ENCODE peak calls at places on chromosomes 16 and 17, in eight cellular contexts. R is GM23338, G is suprapubic skin, Y is SK-N-SH, N is H1, U is sigmoid colon, X is stomach, J is breast epithelium. I is an unnamed sample.

GRCh38 chr16:25158401-25158800 is 46.9 kb downstream of the LCMT1 start:
- DNase-seq in R (no peak), G (no peak), Y (no peak), N (no peak), U (no peak), X (no peak), J (no peak), I (no peak)

GRCh38 chr17:82726427-82726826 is 9.0 kb upstream of the FN3K start:
- DNase-seq in R (no peak), G (no peak), Y (no peak), N (no peak), U (no peak), X (no peak), J (no peak), I (no peak)

GRCh38 chr17:10156579-10157488 is 41.6 kb downstream of the GAS7 start:
- DNase-seq in R (no peak), G (peak), Y (no peak), N (no peak), U (peak), X (peak), J (peak), I (peak)

GRCh38 chr17:39979021-39979660 is 1.5 kb upstream of the PSMD3 start:
- DNase-seq in R (no peak), G (no peak), Y (no peak), N (no peak), U (no peak), X (no peak), J (no peak), I (no peak)

GRCh38 chr17:68498479-68499326 is 13.5 kb upstream of the PRKAR1A start:
- DNase-seq in R (no peak), G (no peak), Y (peak), N (no peak), U (no peak), X (peak), J (no peak), I (no peak)

GRCh38 chr17:76405967-76406647 is 21.7 kb downstream of the SPHK1 start:
- DNase-seq in R (no peak), G (no peak), Y (peak), N (no peak), U (no peak), X (peak), J (no peak), I (no peak)

GRCh38 chr16:58157239-58157638 is 28.1 kb upstream of the CFAP20 start:
- DNase-seq in R (no peak), G (no peak), Y (no peak), N (no peak), U (no peak), X (no peak), J (no peak), I (no peak)

GRCh38 chr16:25494292-25494691 is 197.5 kb upstream of the HS3ST4 start:
- DNase-seq in R (no peak), G (no peak), Y (no peak), N (no peak), U (no peak), X (no peak), J (no peak), I (no peak)

GRCh38 chr16:67117716-67118115 is 8.0 kb downstream of the PHAF1 start:
- DNase-seq in R (no peak), G (peak), Y (no peak), N (no peak), U (peak), X (no peak), J (no peak), I (no peak)

GRCh38 chr17:996554-997344 is at the start of gene TIMM22:
- DNase-seq in R (peak), G (peak), Y (peak), N (peak), U (peak), X (peak), J (peak), I (peak)

GRCh38 chr17:35337364-35337763 is 36.1 kb downstream of the SLFN11 start:
- DNase-seq in R (no peak), G (no peak), Y (no peak), N (no peak), U (no peak), X (no peak), J (no peak), I (no peak)

GRCh38 chr17:68981288-68981687 is 26.1 kb upstream of the ABCA8 start:
- DNase-seq in R (no peak), G (no peak), Y (no peak), N (no peak), U (peak), X (peak), J (no peak), I (no peak)

GRCh38 chr16:57475711-57476339 is 10.5 kb downstream of the DOK4 start:
- DNase-seq in R (peak), G (peak), Y (peak), N (peak), U (no peak), X (no peak), J (no peak), I (peak)

GRCh38 chr16:66474750-66475199 is 47.7 kb downstream of the BEAN1 start:
- DNase-seq in R (no peak), G (no peak), Y (no peak), N (no peak), U (peak), X (no peak), J (no peak), I (peak)

GRCh38 chr16:88784074-88784855 is 755 bp downstream of the PIEZO1 start:
- DNase-seq in R (peak), G (peak), Y (peak), N (no peak), U (peak), X (peak), J (peak), I (no peak)

GRCh38 chr17:48025904-48026502 is 11.6 kb downstream of the COPZ2 start:
- DNase-seq in R (peak), G (no peak), Y (no peak), N (no peak), U (no peak), X (no peak), J (peak), I (no peak)

GRCh38 chr17:8698142-8699050 is 46.2 kb downstream of the CCDC42 start:
- DNase-seq in R (no peak), G (no peak), Y (peak), N (no peak), U (peak), X (no peak), J (no peak), I (no peak)

GRCh38 chr17:79728169-79728907 is 2.4 kb upstream of the ENPP7 start:
- DNase-seq in R (peak), G (peak), Y (peak), N (peak), U (peak), X (peak), J (peak), I (peak)

GRCh38 chr17:43367588-43368242 is 31.1 kb upstream of the ARL4D start:
- DNase-seq in R (peak), G (no peak), Y (peak), N (no peak), U (no peak), X (no peak), J (no peak), I (no peak)

GRCh38 chr17:41645371-41646063 is 21.1 kb upstream of the KRT17 start:
- DNase-seq in R (no peak), G (no peak), Y (no peak), N (no peak), U (no peak), X (no peak), J (peak), I (no peak)

GRCh38 chr17:43570518-43570928 is 24.4 kb upstream of the ETV4 start:
- DNase-seq in R (no peak), G (no peak), Y (no peak), N (no peak), U (no peak), X (no peak), J (no peak), I (no peak)

GRCh38 chr16:88566158-88566557 is 4.0 kb upstream of the ZC3H18 start:
- DNase-seq in R (peak), G (no peak), Y (no peak), N (no peak), U (no peak), X (no peak), J (no peak), I (no peak)

GRCh38 chr16:72561-73537 is at the start of gene RHBDF1:
- DNase-seq in R (peak), G (no peak), Y (peak), N (no peak), U (peak), X (peak), J (no peak), I (no peak)

GRCh38 chr16:57677622-57678369 is 9.7 kb downstream of the ADGRG3 start:
- DNase-seq in R (no peak), G (peak), Y (no peak), N (no peak), U (peak), X (peak), J (peak), I (no peak)

GRCh38 chr17:83080641-83081560 is 1.5 kb downstream of the METRNL start:
- DNase-seq in R (peak), G (no peak), Y (peak), N (no peak), U (no peak), X (peak), J (no peak), I (peak)

GRCh38 chr16:88128556-88128955 is 177.3 kb downstream of the BANP start:
- DNase-seq in R (no peak), G (no peak), Y (no peak), N (no peak), U (no peak), X (no peak), J (no peak), I (no peak)

GRCh38 chr16:5315914-5316313 is 218.3 kb upstream of the EEF2KMT start:
- DNase-seq in R (no peak), G (no peak), Y (no peak), N (no peak), U (no peak), X (no peak), J (no peak), I (no peak)

GRCh38 chr17:9291912-9292562 is 270.7 kb downstream of the NTN1 start:
- DNase-seq in R (peak), G (no peak), Y (peak), N (no peak), U (peak), X (peak), J (no peak), I (peak)

GRCh38 chr16:963913-964695 is 6.7 kb downstream of the LMF1 start:
- DNase-seq in R (no peak), G (no peak), Y (no peak), N (no peak), U (no peak), X (no peak), J (no peak), I (no peak)

GRCh38 chr17:263773-264172 is 82.3 kb upstream of the DOC2B start:
- DNase-seq in R (no peak), G (peak), Y (no peak), N (no peak), U (peak), X (no peak), J (peak), I (no peak)

GRCh38 chr17:4934173-4934979 is 2.3 kb downstream of the GP1BA start:
- DNase-seq in R (peak), G (peak), Y (peak), N (no peak), U (no peak), X (peak), J (peak), I (no peak)

GRCh38 chr16:58511933-58512815 is 3.1 kb upstream of the SETD6 start:
- DNase-seq in R (peak), G (peak), Y (peak), N (peak), U (peak), X (peak), J (no peak), I (peak)

GRCh38 chr16:2455081-2455845 is 4.6 kb upstream of the TEDC2 start:
- DNase-seq in R (no peak), G (no peak), Y (no peak), N (no peak), U (no peak), X (no peak), J (no peak), I (no peak)

GRCh38 chr16:67482260-67482924 is 955 bp downstream of the AGRP start:
- DNase-seq in R (no peak), G (no peak), Y (no peak), N (no peak), U (no peak), X (no peak), J (no peak), I (no peak)

GRCh38 chr17:73591278-73592078 is 52.8 kb downstream of the SDK2 start:
- DNase-seq in R (no peak), G (no peak), Y (no peak), N (no peak), U (no peak), X (no peak), J (no peak), I (peak)

GRCh38 chr17:50380369-50381259 is 7.6 kb downstream of the EME1 start:
- DNase-seq in R (peak), G (no peak), Y (no peak), N (no peak), U (no peak), X (no peak), J (no peak), I (no peak)

GRCh38 chr17:58336456-58337094 is 8.0 kb upstream of the TSPOAP1 start:
- DNase-seq in R (no peak), G (peak), Y (peak), N (no peak), U (peak), X (no peak), J (no peak), I (no peak)

GRCh38 chr17:82106697-82107305 is 8.8 kb upstream of the FASN start:
- DNase-seq in R (no peak), G (no peak), Y (no peak), N (no peak), U (peak), X (peak), J (no peak), I (no peak)

GRCh38 chr16:48623304-48624016 is 13.5 kb upstream of the N4BP1 start:
- DNase-seq in R (peak), G (peak), Y (peak), N (peak), U (peak), X (peak), J (peak), I (peak)
- TF ChIP-seq POLR2AphosphoS5 in R (no peak), G (no peak), Y (no peak), N (no peak), U (no peak), X (peak), J (peak), I (no peak)

DNA sequence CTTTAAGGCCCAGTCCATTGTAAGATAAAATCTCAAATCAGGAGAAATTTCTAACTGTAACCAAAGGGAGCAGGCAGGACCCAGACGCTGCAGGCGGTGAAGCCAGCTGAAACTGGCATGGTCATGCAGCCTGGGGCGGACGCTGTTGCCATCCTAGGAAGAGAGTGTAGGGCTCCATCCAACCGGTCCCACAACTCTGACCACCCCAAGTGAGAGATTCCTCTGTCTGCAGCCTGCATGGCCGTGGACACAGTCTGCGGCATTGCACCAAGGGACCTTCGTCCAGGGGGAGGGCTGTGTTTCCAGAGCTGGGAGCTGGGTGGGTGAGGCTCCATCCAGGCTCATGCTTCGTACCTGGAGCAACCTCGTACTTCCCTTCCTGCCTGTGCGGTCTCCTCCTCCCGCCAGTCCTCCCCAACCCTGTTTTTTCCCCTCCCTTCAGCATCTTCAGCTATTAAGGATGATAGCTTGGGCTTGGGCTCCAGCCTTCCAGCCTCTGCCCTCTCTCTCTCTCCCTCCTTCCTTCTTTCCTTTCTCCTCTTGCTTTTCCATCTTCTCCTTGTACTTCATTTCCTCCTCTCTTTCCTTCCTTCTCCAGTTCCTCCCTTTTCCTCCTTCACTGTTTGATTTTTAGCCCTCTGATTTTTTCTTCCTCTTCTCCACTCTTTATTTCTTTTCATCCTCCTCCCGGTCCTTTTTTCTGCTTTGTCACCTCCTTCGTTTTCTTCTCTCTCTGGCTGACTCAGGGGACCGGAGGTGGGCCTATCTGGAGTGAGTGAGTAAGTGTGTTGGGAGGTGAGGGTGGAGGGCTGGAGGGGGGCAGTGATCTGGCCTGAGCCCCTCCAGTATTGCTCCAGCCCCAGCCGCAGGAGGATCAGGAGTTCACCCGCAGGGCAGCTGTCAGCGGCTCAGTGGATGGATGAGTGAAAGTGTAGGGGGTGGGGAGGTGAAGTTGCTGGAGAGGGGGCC is 17.0 kb upstream of the LHX1 start:
- DNase-seq in R (no peak), G (no peak), Y (no peak), N (no peak), U (no peak), X (no peak), J (no peak), I (no peak)
- TF ChIP-seq POLR2AphosphoS5 in R (no peak), G (no peak), Y (no peak), N (no peak), U (no peak), X (no peak), J (no peak), I (no peak)

DNA sequence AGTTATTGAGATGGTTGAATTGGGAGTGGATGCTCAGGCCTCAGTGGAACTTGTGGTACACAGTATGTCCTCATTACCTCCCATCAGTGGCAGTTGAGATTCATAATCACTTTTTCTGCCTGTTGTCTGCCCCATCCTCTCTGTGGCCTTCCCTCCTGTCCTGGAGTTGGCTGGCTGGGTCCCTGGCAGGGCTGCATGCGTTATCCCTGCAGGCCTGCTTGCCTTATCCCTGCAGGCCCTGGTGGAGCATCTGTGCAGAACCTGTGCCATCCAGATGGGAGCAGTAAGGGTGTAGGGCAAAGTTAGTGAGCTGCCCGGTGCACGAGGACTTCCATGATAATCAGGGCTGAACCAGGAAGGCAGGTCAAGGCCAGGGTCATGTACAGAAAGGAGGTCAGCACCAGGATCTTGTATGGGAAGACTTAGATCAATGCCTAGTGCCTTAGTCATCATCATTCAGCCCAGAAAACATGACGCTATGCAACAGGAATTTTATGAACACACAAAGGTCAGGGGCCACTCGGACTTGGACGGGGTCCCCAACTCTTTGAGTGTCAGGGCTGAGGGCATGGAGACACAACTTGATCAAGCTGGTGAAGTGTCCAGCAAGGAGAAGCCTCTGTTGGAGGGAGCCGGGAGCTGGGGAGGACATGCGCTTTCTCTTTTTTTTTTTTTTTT is 47.2 kb downstream of the ABCC1 start:
- DNase-seq in R (no peak), G (no peak), Y (peak), N (no peak), U (peak), X (peak), J (no peak), I (no peak)
- TF ChIP-seq POLR2AphosphoS5 in R (no peak), G (no peak), Y (no peak), N (no peak), U (peak), X (no peak), J (no peak), I (no peak)

GRCh38 chr16:80804061-80804450 is 342 bp downstream of the CDYL2 start:
- DNase-seq in R (peak), G (no peak), Y (no peak), N (no peak), U (no peak), X (no peak), J (no peak), I (peak)
- TF ChIP-seq POLR2AphosphoS5 in R (no peak), G (no peak), Y (no peak), N (no peak), U (no peak), X (no peak), J (no peak), I (no peak)

DNA sequence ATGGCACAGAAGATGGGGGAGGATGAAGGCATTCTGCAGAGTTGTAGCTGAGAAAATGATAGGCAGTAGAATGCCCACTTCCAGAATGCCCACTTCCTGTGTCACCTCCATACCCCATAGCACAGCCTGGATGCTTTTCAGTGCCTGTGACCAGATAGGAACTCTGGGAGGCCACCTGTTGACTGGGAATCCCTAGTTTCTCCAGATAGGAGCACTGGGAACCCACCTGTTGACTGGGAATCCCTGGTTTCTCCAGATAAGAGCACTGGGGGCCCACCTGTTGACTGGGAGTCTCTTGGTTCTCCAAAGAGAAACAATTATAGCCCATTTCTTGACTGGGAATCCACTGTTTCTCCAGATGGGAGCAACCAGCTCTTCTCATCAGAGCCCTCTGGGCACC is 11.6 kb downstream of the CPHXL start:
- DNase-seq in R (no peak), G (no peak), Y (no peak), N (no peak), U (no peak), X (no peak), J (no peak), I (no peak)
- TF ChIP-seq POLR2AphosphoS5 in R (no peak), G (no peak), Y (no peak), N (no peak), U (no peak), X (no peak), J (no peak), I (no peak)

GRCh38 chr17:59837362-59838195 is 55.2 kb downstream of the TUBD1 start:
- DNase-seq in R (peak), G (no peak), Y (no peak), N (no peak), U (peak), X (peak), J (peak), I (no peak)
- TF ChIP-seq POLR2AphosphoS5 in R (peak), G (peak), Y (peak), N (peak), U (peak), X (peak), J (peak), I (peak)

I was measured in GM12891.